ENCODE peak calls at places on chromosomes 7 and 10, in six cellular contexts. Q, A, H, E, S and D are unnamed samples.

GRCh38 chr7:47536705-47537611 is 45.0 kb downstream of the TNS3 start:
- DNase-seq in Q (no peak), A (peak; percentile 75), H (no peak), E (peak; percentile 58), S (no peak), D (peak; percentile 79)

GRCh38 chr7:136062625-136063336 is 85.6 kb upstream of the MTPN start:
- DNase-seq in Q (no peak), A (no peak), H (no peak), E (no peak), S (no peak), D (no peak)

GRCh38 chr7:51263631-51264484 is 52.8 kb downstream of the COBL start:
- DNase-seq in Q (no peak), A (no peak), H (no peak), E (no peak), S (peak; percentile 100), D (peak; percentile 89)

GRCh38 chr10:51501396-51501795 is 198.0 kb downstream of the CSTF2T start:
- DNase-seq in Q (no peak), A (no peak), H (no peak), E (no peak), S (no peak), D (no peak)

GRCh38 chr10:100731603-100732596 is 13.5 kb upstream of the PAX2 start:
- DNase-seq in Q (no peak), A (no peak), H (no peak), E (no peak), S (no peak), D (no peak)

GRCh38 chr7:45495618-45496017 is 78.5 kb upstream of the ADCY1 start:
- DNase-seq in Q (no peak), A (no peak), H (no peak), E (no peak), S (no peak), D (no peak)

GRCh38 chr10:4532467-4532866 is 293.5 kb upstream of the AKR1E2 start:
- DNase-seq in Q (no peak), A (peak; percentile 61), H (no peak), E (peak; percentile 85), S (no peak), D (no peak)

GRCh38 chr10:71784679-71785272 is 11.5 kb upstream of the VSIR start:
- DNase-seq in Q (no peak), A (no peak), H (no peak), E (no peak), S (no peak), D (no peak)

GRCh38 chr7:12031638-12032037 is 179.5 kb upstream of the TMEM106B start:
- DNase-seq in Q (no peak), A (peak; percentile 76), H (no peak), E (peak; percentile 53), S (no peak), D (no peak)

GRCh38 chr7:14734839-14735321 is 167.7 kb downstream of the DGKB start:
- DNase-seq in Q (no peak), A (no peak), H (no peak), E (no peak), S (no peak), D (peak; percentile 64)

GRCh38 chr10:125209591-125210373 is 49.4 kb upstream of the CTBP2 start:
- DNase-seq in Q (no peak), A (peak; percentile 8), H (no peak), E (no peak), S (no peak), D (no peak)

GRCh38 chr10:14325325-14325955 is 5.3 kb downstream of the FRMD4A start:
- DNase-seq in Q (peak; percentile 67), A (peak; percentile 17), H (peak; percentile 4), E (peak; percentile 38), S (no peak), D (no peak)

GRCh38 chr7:117338020-117338419 is 15.2 kb upstream of the WNT2 start:
- DNase-seq in Q (no peak), A (no peak), H (no peak), E (peak; percentile 11), S (no peak), D (peak; percentile 14)

GRCh38 chr7:47474937-47475879 is 106.7 kb downstream of the TNS3 start:
- DNase-seq in Q (no peak), A (peak; percentile 95), H (no peak), E (peak; percentile 95), S (peak; percentile 100), D (peak; percentile 69)